ENCODE peak calls at places on chromosome 20, in four cellular contexts. K is mucosa of descending colon, M is AG10803, L is aorta. Y is an unnamed sample.
A peak's percentile ranks its signal among the peaks of the same experiment; 100 is the strongest.

GRCh38 chr20:51862796-51863195 is 60.5 kb upstream of the SALL4 start:
- DNase-seq in K (no peak), M (peak; percentile 65), L (no peak), Y (no peak)

GRCh38 chr20:13022401-13023170 is 13.8 kb downstream of the SPTLC3 start:
- DNase-seq in K (no peak), M (peak; percentile 83), L (no peak), Y (peak; percentile 40)

GRCh38 chr20:7959484-7959883 is 19.2 kb upstream of the HAO1 start:
- DNase-seq in K (no peak), M (no peak), L (no peak), Y (no peak)

GRCh38 chr20:51383891-51384510 is 158.5 kb downstream of the NFATC2 start:
- DNase-seq in K (no peak), M (no peak), L (peak; percentile 62), Y (no peak)

GRCh38 chr20:31652917-31653385 is 15.2 kb downstream of the COX4I2 start:
- DNase-seq in K (no peak), M (peak; percentile 59), L (no peak), Y (no peak)

GRCh38 chr20:9377007-9377406 is 137.4 kb upstream of the LAMP5 start:
- DNase-seq in K (no peak), M (no peak), L (no peak), Y (no peak)

GRCh38 chr20:6595704-6596103 is 171.8 kb upstream of the BMP2 start:
- DNase-seq in K (no peak), M (peak; percentile 13), L (no peak), Y (no peak)

GRCh38 chr20:32021091-32021490 is 10.9 kb downstream of the CCM2L start:
- DNase-seq in K (no peak), M (peak; percentile 16), L (no peak), Y (no peak)

GRCh38 chr20:31837896-31838397 is 7.5 kb downstream of the FOXS1 start:
- DNase-seq in K (no peak), M (peak; percentile 65), L (no peak), Y (no peak)

GRCh38 chr20:40251284-40251932 is 437.6 kb downstream of the MAFB start:
- DNase-seq in K (no peak), M (peak; percentile 39), L (no peak), Y (peak; percentile 45)

GRCh38 chr20:48758206-48758820 is 69.5 kb downstream of the PREX1 start:
- DNase-seq in K (no peak), M (no peak), L (peak; percentile 42), Y (no peak)

GRCh38 chr20:48761023-48761785 is 66.6 kb downstream of the PREX1 start:
- DNase-seq in K (peak; percentile 44), M (no peak), L (no peak), Y (no peak)

GRCh38 chr20:48761914-48762313 is 65.9 kb downstream of the PREX1 start:
- DNase-seq in K (peak; percentile 21), M (no peak), L (no peak), Y (no peak)

GRCh38 chr20:48759631-48760245 is 68.1 kb downstream of the PREX1 start:
- DNase-seq in K (no peak), M (no peak), L (no peak), Y (no peak)

DNA sequence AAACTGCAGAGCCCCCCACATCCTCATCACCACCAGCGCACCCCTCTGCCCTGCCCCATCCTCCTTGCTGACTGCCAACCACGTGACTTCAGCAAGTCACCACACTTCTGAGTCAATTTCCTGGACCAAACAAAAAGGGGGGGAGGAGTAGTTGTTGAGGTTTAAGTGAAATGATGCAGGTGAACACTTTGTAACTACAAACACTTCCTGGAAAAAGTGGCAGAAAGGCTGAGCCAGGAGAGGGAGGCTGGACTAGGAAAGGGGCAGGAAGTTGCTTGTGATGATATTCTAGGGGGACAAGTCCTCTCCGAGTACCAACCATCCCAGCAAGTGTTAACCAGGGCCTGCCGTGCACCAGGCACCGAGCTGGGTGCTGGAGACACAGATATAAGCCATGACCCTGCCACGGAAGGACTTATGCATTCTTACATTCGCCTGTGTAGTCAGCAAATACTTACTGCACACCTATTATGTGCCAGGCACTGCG is 67.4 kb downstream of the PREX1 start:
- DNase-seq in K (no peak), M (peak; percentile 28), L (no peak), Y (no peak)
- H3K4me3 ChIP-seq in K (no peak overlapping the region), M (no peak overlapping the region), L (no peak overlapping the region), Y (no peak overlapping the region)

GRCh38 chr20:36886859-36887778 is 11.2 kb downstream of the TLDC2 start:
- DNase-seq in K (peak; percentile 92), M (peak; percentile 62), L (peak; percentile 95), Y (peak; percentile 90)
- H3K4me3 ChIP-seq in K (no peak overlapping the region), M (peak overlapping the region; percentile 56), L (no peak overlapping the region), Y (no peak overlapping the region)

DNA sequence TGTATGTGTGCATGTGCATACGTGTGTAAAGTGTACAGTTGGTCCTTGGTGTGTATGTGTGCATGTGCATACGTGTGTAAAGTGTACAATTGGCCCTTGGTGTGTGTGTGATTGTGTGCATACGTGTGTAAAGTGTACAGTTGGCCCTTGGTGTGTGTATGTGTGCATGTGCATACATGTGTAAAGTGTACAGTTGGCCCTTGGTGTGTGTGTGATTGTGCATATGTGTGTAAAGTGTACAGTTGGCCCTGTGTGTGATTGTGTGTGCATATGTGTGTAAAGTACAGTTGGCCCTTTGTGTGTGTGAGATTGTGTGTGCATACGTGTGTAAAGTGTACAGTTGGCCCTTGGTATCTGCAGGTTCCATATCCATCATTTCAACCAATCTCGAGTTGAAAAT is 5.1 kb upstream of the LIME1 start:
- DNase-seq in K (no peak), M (no peak), L (no peak), Y (no peak)
- H3K4me3 ChIP-seq in K (no peak overlapping the region), M (no peak overlapping the region), L (no peak overlapping the region), Y (no peak overlapping the region)

DNA sequence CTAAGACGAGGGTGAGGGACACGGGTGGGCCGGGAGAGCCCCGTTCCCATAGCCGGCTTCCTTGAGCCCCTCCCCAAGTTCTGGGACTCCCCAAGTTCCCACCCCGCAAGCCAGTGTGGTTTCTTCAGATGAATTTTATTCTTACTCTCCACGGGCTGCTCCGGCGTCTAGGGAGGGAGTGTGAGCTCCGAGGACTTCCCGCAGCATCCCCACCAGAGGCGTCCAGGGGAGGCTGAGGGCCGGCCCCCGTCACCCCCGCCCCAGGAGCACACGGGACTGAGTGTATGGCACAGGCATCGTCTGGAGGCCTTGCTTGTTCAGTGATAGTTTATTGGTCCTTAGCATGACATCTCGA is 10.0 kb upstream of the SLC4A11 start:
- DNase-seq in K (no peak), M (no peak), L (no peak), Y (no peak)
- H3K4me3 ChIP-seq in K (no peak overlapping the region), M (peak overlapping the region; percentile 13), L (no peak overlapping the region), Y (no peak overlapping the region)

GRCh38 chr20:50149481-50150254 is 3.9 kb downstream of the PEDS1 start:
- DNase-seq in K (no peak), M (no peak), L (no peak), Y (no peak)

GRCh38 chr20:50144362-50144761 is 9.2 kb downstream of the PEDS1 start:
- DNase-seq in K (no peak), M (peak; percentile 99), L (peak; percentile 83), Y (peak; percentile 71)

GRCh38 chr20:50146732-50147662 is 6.5 kb downstream of the PEDS1 start:
- DNase-seq in K (peak; percentile 62), M (no peak), L (no peak), Y (no peak)

GRCh38 chr20:50142812-50143211 is 10.7 kb downstream of the PEDS1 start:
- DNase-seq in K (no peak), M (no peak), L (no peak), Y (no peak)

DNA sequence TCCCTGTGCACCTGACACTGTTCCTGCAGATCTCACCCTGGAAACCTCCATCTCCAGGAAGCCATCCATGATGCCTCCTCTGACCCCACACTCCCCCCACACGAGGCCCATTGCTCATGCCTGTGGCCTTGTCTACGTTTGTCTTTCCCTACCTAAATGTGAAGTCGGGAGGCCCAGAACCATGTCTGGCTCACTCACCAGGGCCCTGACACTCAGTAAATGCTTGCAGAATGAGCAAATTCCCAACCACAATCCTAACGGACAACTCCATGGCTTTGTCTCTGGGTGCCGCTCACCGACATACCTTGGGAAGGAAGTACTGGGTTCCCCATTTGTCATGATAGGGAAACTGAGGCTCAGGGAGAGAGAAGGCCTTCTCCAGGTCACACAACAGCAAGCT is 7.3 kb downstream of the PEDS1 start:
- DNase-seq in K (no peak), M (no peak), L (no peak), Y (no peak)
- H3K4me3 ChIP-seq in K (no peak overlapping the region), M (no peak overlapping the region), L (no peak overlapping the region), Y (no peak overlapping the region)

GRCh38 chr20:42341654-42342053 is 723.5 kb upstream of the CHD6 start:
- DNase-seq in K (no peak), M (no peak), L (no peak), Y (no peak)

GRCh38 chr20:42338274-42339172 is 720.3 kb upstream of the CHD6 start:
- DNase-seq in K (no peak), M (no peak), L (no peak), Y (no peak)

GRCh38 chr20:42340358-42340757 is 722.2 kb upstream of the CHD6 start:
- DNase-seq in K (no peak), M (no peak), L (no peak), Y (no peak)
- H3K4me3 ChIP-seq in K (no peak overlapping the region), M (no peak overlapping the region), L (no peak overlapping the region), Y (no peak overlapping the region)